ENCODE peak calls at places on chromosomes 3 and 15, in five cellular contexts. Y is fibroblast of the conjunctiva; M is GM06990; B is T-helper 2 cell; A is activated CD4-positive, alpha-beta T cell treated with anti-CD3 and anti-CD28 coated beads for 24 hours. G is an unnamed sample.

GRCh38 chr3:11734-12133 is 184.8 kb upstream of the CHL1 start:
- DNase-seq in M (peak; percentile 1), Y (peak; percentile 23), A (no peak), B (no peak), G (no peak)

GRCh38 chr3:150495563-150496168 is 50.6 kb downstream of the SERP1 start:
- DNase-seq in A (no peak), Y (peak; percentile 38), B (no peak), M (peak; percentile 15), G (no peak)

GRCh38 chr15:80343610-80344009 is 60.6 kb upstream of the ARNT2 start:
- DNase-seq in B (no peak), A (no peak), M (no peak), Y (no peak), G (no peak)

GRCh38 chr15:48925714-48926223 is 38.0 kb downstream of the SHC4 start:
- DNase-seq in M (no peak), A (no peak), B (no peak), Y (peak; percentile 93), G (no peak)

GRCh38 chr3:99325407-99325806 is 313.0 kb upstream of the COL8A1 start:
- DNase-seq in M (no peak), A (no peak), B (no peak), Y (no peak), G (no peak)

GRCh38 chr3:53547327-53547726 is 52.9 kb downstream of the CACNA1D start:
- DNase-seq in B (no peak), A (no peak), M (no peak), Y (no peak), G (no peak)

GRCh38 chr15:61857169-61857829 is 202.9 kb downstream of the VPS13C start:
- DNase-seq in B (no peak), A (no peak), Y (no peak), M (no peak), G (no peak)

GRCh38 chr3:108603689-108604088 is 14.2 kb downstream of the DZIP3 start:
- DNase-seq in Y (no peak), A (no peak), M (no peak), B (no peak), G (no peak)

GRCh38 chr3:142027295-142027694 is 122.0 kb downstream of the TFDP2 start:
- DNase-seq in M (no peak), Y (no peak), B (no peak), A (no peak), G (no peak)

GRCh38 chr3:109336272-109336957 is 931 bp downstream of the DPPA4 start:
- DNase-seq in M (no peak), B (no peak), Y (no peak), A (no peak), G (no peak)

GRCh38 chr3:72756900-72757299 is 91.3 kb downstream of the SHQ1 start:
- DNase-seq in M (peak; percentile 77), Y (no peak), A (no peak), B (no peak), G (no peak)

GRCh38 chr3:188524057-188524456 is 370.1 kb downstream of the LPP start:
- DNase-seq in A (no peak), B (no peak), Y (no peak), M (no peak), G (no peak)

GRCh38 chr3:45687828-45688193 is 1.4 kb upstream of the SACM1L start:
- DNase-seq in Y (no peak), M (no peak), A (no peak), B (no peak), G (no peak)

GRCh38 chr15:67049351-67050044 is 15.9 kb upstream of the SMAD3 start:
- DNase-seq in Y (no peak), A (no peak), B (no peak), M (no peak), G (no peak)

GRCh38 chr3:103712320-103713008 is 1277.6 kb downstream of the ZPLD1 start:
- DNase-seq in Y (no peak), A (no peak), B (no peak), M (no peak), G (no peak)

GRCh38 chr3:185728630-185729334 is 96.1 kb downstream of the IGF2BP2 start:
- DNase-seq in A (no peak), M (no peak), B (no peak), Y (no peak), G (no peak)

GRCh38 chr3:4716731-4717362 is 223.7 kb downstream of the ITPR1 start:
- DNase-seq in M (no peak), Y (peak; percentile 39), A (no peak), B (no peak), G (no peak)

GRCh38 chr15:92158426-92158825 is 235.3 kb upstream of the ST8SIA2 start:
- DNase-seq in Y (no peak), A (peak; percentile 6), M (no peak), B (no peak), G (no peak)

GRCh38 chr3:124567168-124567567 is 163.1 kb upstream of the UMPS start:
- DNase-seq in Y (no peak), B (no peak), A (no peak), M (no peak), G (no peak)

GRCh38 chr15:39131605-39132004 is 449.3 kb upstream of the THBS1 start:
- DNase-seq in Y (no peak), M (no peak), B (no peak), A (no peak), G (no peak)

GRCh38 chr3:101803152-101803782 is 24.3 kb downstream of the NXPE3 start:
- DNase-seq in M (peak; percentile 54), A (no peak), B (peak; percentile 31), Y (peak; percentile 69), G (no peak)

GRCh38 chr15:70236306-70237103 is 138.8 kb upstream of the TLE3 start:
- DNase-seq in Y (no peak), M (no peak), A (no peak), B (no peak), G (no peak)

GRCh38 chr3:181326637-181327223 is 337.2 kb upstream of the DNAJC19 start:
- DNase-seq in Y (no peak), B (no peak), A (no peak), M (no peak), G (no peak)

GRCh38 chr15:36940636-36941285 is 159.6 kb downstream of the MEIS2 start:
- DNase-seq in A (no peak), B (no peak), M (no peak), Y (no peak), G (no peak)

GRCh38 chr3:42803800-42804112 is 534 bp downstream of the HIGD1A start:
- DNase-seq in M (no peak), A (peak; percentile 10), B (no peak), Y (no peak), G (no peak)

GRCh38 chr3:137105277-137105977 is 147.6 kb downstream of the IL20RB start:
- DNase-seq in B (no peak), A (no peak), Y (peak; percentile 43), M (peak; percentile 16), G (no peak)

GRCh38 chr15:73818308-73818985 is 54.9 kb upstream of the TBC1D21 start:
- DNase-seq in A (no peak), Y (no peak), M (no peak), B (no peak), G (no peak)

GRCh38 chr3:117844676-117845075 is 1135.1 kb downstream of the TUSC7 start:
- DNase-seq in M (no peak), A (no peak), Y (no peak), B (no peak), G (no peak)

GRCh38 chr3:22901684-22902083 is 301.4 kb upstream of the UBE2E2 start:
- DNase-seq in M (no peak), A (no peak), B (no peak), Y (no peak), G (no peak)

GRCh38 chr15:33048255-33048654 is 146.3 kb downstream of the FMN1 start:
- DNase-seq in A (no peak), M (no peak), Y (no peak), B (no peak), G (no peak)